ENCODE peak calls at places on chromosomes 16 and 17, in nine cellular contexts. Q is NCI-H524; S is HT1080; J is T-helper 22 cell; C is activated CD4-positive, alpha-beta T cell treated with anti-CD3 and anti-CD28 coated beads, Interleukin-2, amount 50 U/mL, for 1 hour; P is upper lobe of right lung; R is hepatocyte; A is iPS-NIHi11; X is stimulated activated CD4-positive, alpha-beta T cell treated with anti-CD3 and anti-CD28 coated beads, Interleukin-15, amount 100 ng/mL, for 1 hour. G is an unnamed sample.

GRCh38 chr17:8068736-8069586 is 18.6 kb downstream of the ALOX12B start:
- DNase-seq in Q (no peak), S (no peak), J (no peak), C (no peak), P (peak), R (no peak), A (no peak), X (no peak), G (no peak)

GRCh38 chr16:81073560-81074330 is 3.3 kb downstream of the C16orf46 start:
- DNase-seq in Q (no peak), S (no peak), J (no peak), C (no peak), P (no peak), R (no peak), A (no peak), X (no peak), G (no peak)

GRCh38 chr16:58836427-58836826 is 102.3 kb upstream of the GOT2 start:
- DNase-seq in Q (no peak), S (no peak), J (no peak), C (no peak), P (no peak), R (no peak), A (no peak), X (no peak), G (no peak)

GRCh38 chr17:82315703-82316358 is 1.6 kb downstream of the CD7 start:
- DNase-seq in Q (no peak), S (no peak), J (peak), C (peak), P (no peak), R (no peak), A (peak), X (no peak), G (no peak)

GRCh38 chr16:26649646-26650045 is 417.1 kb upstream of the C16orf82 start:
- DNase-seq in Q (no peak), S (no peak), J (no peak), C (no peak), P (no peak), R (no peak), A (no peak), X (no peak), G (no peak)

GRCh38 chr17:58007781-58008706 is 998 bp upstream of the SRSF1 start:
- DNase-seq in Q (no peak), S (no peak), J (no peak), C (no peak), P (no peak), R (no peak), A (no peak), X (no peak), G (no peak)

GRCh38 chr17:44005527-44005864 is 1.1 kb downstream of the NAGS start:
- DNase-seq in Q (no peak), S (no peak), J (no peak), C (no peak), P (no peak), R (no peak), A (no peak), X (no peak), G (no peak)

GRCh38 chr17:1197781-1198490 is 18.2 kb upstream of the ABR start:
- DNase-seq in Q (no peak), S (no peak), J (peak), C (peak), P (peak), R (peak), A (no peak), X (no peak), G (no peak)

GRCh38 chr17:40015005-40015997 is at the start of gene CSF3:
- DNase-seq in Q (no peak), S (no peak), J (no peak), C (no peak), P (peak), R (peak), A (no peak), X (no peak), G (no peak)

GRCh38 chr16:2518823-2519710 is 1.1 kb upstream of the AMDHD2 start:
- DNase-seq in Q (no peak), S (no peak), J (no peak), C (no peak), P (peak), R (no peak), A (no peak), X (no peak), G (no peak)

GRCh38 chr16:56980203-56980535 is 9.2 kb upstream of the NLRC5 start:
- DNase-seq in Q (no peak), S (no peak), J (no peak), C (no peak), P (no peak), R (no peak), A (no peak), X (no peak), G (no peak)

GRCh38 chr17:37301288-37301687 is 74.5 kb upstream of the C17orf78 start:
- DNase-seq in Q (no peak), S (no peak), J (no peak), C (no peak), P (no peak), R (no peak), A (no peak), X (no peak), G (peak)

GRCh38 chr16:12484426-12484825 is 319.3 kb downstream of the CPPED1 start:
- DNase-seq in Q (no peak), S (no peak), J (no peak), C (no peak), P (no peak), R (no peak), A (no peak), X (no peak), G (no peak)

GRCh38 chr17:76682306-76682705 is 28.5 kb downstream of the MXRA7 start:
- DNase-seq in Q (no peak), S (no peak), J (no peak), C (no peak), P (no peak), R (no peak), A (no peak), X (no peak), G (no peak)

GRCh38 chr16:85733839-85734170 is 17.1 kb downstream of the C16orf74 start:
- DNase-seq in Q (no peak), S (no peak), J (no peak), C (no peak), P (no peak), R (no peak), A (peak), X (no peak), G (peak)

GRCh38 chr16:85800321-85800669 is 800 bp downstream of the COX4I1 start:
- DNase-seq in Q (no peak), S (no peak), J (peak), C (peak), P (no peak), R (peak), A (no peak), X (no peak), G (no peak)

GRCh38 chr17:3885271-3885670 is 7.6 kb downstream of the CAMKK1 start:
- DNase-seq in Q (no peak), S (no peak), J (no peak), C (no peak), P (no peak), R (no peak), A (no peak), X (no peak), G (no peak)

G was measured in A673.